ENCODE peak calls at places on chromosomes 11 and 22, in seven cellular contexts. J is H1, N is HepG2, M is SK-N-SH, X is GM12878, H is HCT116, L is K562. Y is an unnamed sample.

GRCh38 chr22:41991111-41991510 is 7.5 kb upstream of the WBP2NL start:
- DNase-seq in M (no peak), N (no peak), H (no peak), L (no peak), J (no peak), X (no peak), Y (no peak)

GRCh38 chr22:40560551-40560950 is 76.0 kb downstream of the MRTFA start:
- DNase-seq in X (no peak), H (no peak), L (peak), M (no peak), N (no peak), J (no peak), Y (no peak)

GRCh38 chr11:71153005-71153395 is 99.4 kb downstream of the SHANK2 start:
- DNase-seq in X (no peak), J (no peak), M (no peak), H (no peak), L (no peak), N (peak), Y (no peak)

GRCh38 chr22:48501231-48501750 is 1326.4 kb downstream of the BRD1 start:
- DNase-seq in L (no peak), H (no peak), X (no peak), M (no peak), N (no peak), J (no peak), Y (no peak)

GRCh38 chr11:87030458-87031054 is 7.2 kb upstream of the TMEM135 start:
- DNase-seq in M (no peak), N (peak), J (no peak), H (no peak), X (no peak), L (no peak), Y (no peak)

GRCh38 chr11:91904792-91905785 is 319.5 kb upstream of the FAT3 start:
- DNase-seq in H (no peak), N (no peak), M (no peak), J (no peak), L (peak), X (no peak), Y (no peak)

GRCh38 chr11:61685611-61685955 is 5.4 kb downstream of the DAGLA start:
- DNase-seq in N (no peak), H (no peak), M (no peak), L (no peak), J (no peak), X (no peak), Y (no peak)

GRCh38 chr11:79393362-79394043 is 47.3 kb downstream of the TENM4 start:
- DNase-seq in L (no peak), N (no peak), M (peak), X (no peak), J (peak), H (no peak), Y (no peak)

GRCh38 chr11:326842-327580 is 6.4 kb upstream of the IFITM3 start:
- DNase-seq in J (no peak), N (peak), M (peak), L (peak), H (no peak), X (peak), Y (no peak)

GRCh38 chr11:12808519-12808918 is 134.3 kb downstream of the TEAD1 start:
- DNase-seq in J (no peak), M (no peak), L (no peak), H (no peak), N (no peak), X (no peak), Y (no peak)

GRCh38 chr11:34075178-34075820 is 23.8 kb downstream of the CAPRIN1 start:
- DNase-seq in N (no peak), X (no peak), J (no peak), L (no peak), H (peak), M (no peak), Y (no peak)

GRCh38 chr11:130212431-130212961 is 52.9 kb downstream of the ST14 start:
- DNase-seq in L (no peak), X (no peak), N (no peak), J (peak), M (peak), H (no peak), Y (no peak)

GRCh38 chr22:44392446-44392921 is 79.7 kb upstream of the SHISAL1 start:
- DNase-seq in H (no peak), M (no peak), N (no peak), J (peak), L (no peak), X (no peak), Y (no peak)

GRCh38 chr11:92317222-92317621 is 92.6 kb downstream of the FAT3 start:
- DNase-seq in J (no peak), L (no peak), X (no peak), H (no peak), M (no peak), N (no peak), Y (no peak)

GRCh38 chr11:10301656-10302293 is 3.1 kb upstream of the ADM start:
- DNase-seq in J (no peak), N (no peak), L (no peak), H (no peak), M (no peak), X (no peak), Y (no peak)

GRCh38 chr22:48254311-48254873 is 1491.9 kb downstream of the TBC1D22A start:
- DNase-seq in N (no peak), J (no peak), L (no peak), M (no peak), X (no peak), H (no peak), Y (no peak)

GRCh38 chr11:65125197-65126056 is 3.3 kb downstream of the MRPL49 start:
- DNase-seq in M (no peak), H (no peak), X (no peak), J (no peak), N (no peak), L (peak), Y (no peak)

GRCh38 chr11:73334244-73335203 is 26.4 kb downstream of the ARHGEF17 start:
- DNase-seq in M (peak), J (no peak), N (peak), X (no peak), H (peak), L (peak), Y (no peak)

GRCh38 chr11:64887757-64888405 is 9.5 kb upstream of the EHD1 start:
- DNase-seq in H (peak), N (peak), L (peak), J (peak), M (peak), X (no peak), Y (no peak)

GRCh38 chr11:110565690-110566336 is 136.1 kb downstream of the FDX1 start:
- DNase-seq in N (no peak), L (no peak), M (no peak), X (no peak), H (no peak), J (no peak), Y (no peak)

GRCh38 chr22:46405925-46406324 is 70.4 kb downstream of the TRMU start:
- DNase-seq in L (no peak), J (no peak), X (no peak), M (no peak), H (no peak), N (no peak), Y (no peak)

GRCh38 chr11:127055240-127055639 is 54.7 kb upstream of the KIRREL3 start:
- DNase-seq in H (no peak), J (no peak), M (no peak), L (no peak), X (no peak), N (no peak), Y (no peak)
- H3K27ac ChIP-seq in H (no peak), J (no peak), M (no peak), L (no peak), X (no peak), N (no peak), Y (no peak)

GRCh38 chr11:68229601-68230000 is 16.5 kb upstream of the KMT5B start:
- DNase-seq in L (no peak), M (no peak), X (no peak), N (no peak), H (no peak), J (no peak), Y (no peak)

GRCh38 chr11:68226421-68226820 is 13.3 kb upstream of the KMT5B start:
- DNase-seq in N (no peak), H (no peak), X (no peak), M (no peak), J (no peak), L (no peak), Y (no peak)

DNA sequence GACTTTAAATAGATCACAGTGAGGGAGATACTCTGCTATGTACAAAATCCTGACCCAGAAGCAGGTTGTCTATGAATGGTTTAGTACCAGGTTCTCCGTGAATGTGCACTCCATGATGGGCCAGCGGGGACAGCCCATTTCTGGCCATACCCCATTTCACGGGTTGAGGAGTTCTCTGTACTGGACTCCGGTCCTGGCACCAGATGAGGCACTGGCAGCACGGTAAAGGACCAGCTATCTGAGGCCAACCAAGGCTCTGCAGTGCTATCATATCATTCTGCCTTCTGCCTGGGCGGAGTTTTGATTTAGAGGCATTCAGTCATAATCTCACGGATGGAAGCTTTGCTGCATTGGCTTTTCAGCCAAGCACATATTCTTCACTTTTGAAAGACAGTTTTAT is 18.5 kb upstream of the KMT5B start:
- DNase-seq in X (no peak), N (no peak), L (no peak), M (no peak), H (no peak), J (no peak), Y (no peak)
- TF ChIP-seq SIN3A in X (no peak), N (no peak), L (no peak), M (no peak), H (no peak), J (no peak), Y (no peak)

GRCh38 chr11:118922745-118923627 is 2.7 kb downstream of the BCL9L start:
- DNase-seq in L (no peak), M (peak), X (no peak), J (peak), H (no peak), N (no peak), Y (no peak)
- H3K27ac ChIP-seq in L (no peak), M (peak), X (no peak), J (no peak), H (peak), N (peak), Y (peak)

DNA sequence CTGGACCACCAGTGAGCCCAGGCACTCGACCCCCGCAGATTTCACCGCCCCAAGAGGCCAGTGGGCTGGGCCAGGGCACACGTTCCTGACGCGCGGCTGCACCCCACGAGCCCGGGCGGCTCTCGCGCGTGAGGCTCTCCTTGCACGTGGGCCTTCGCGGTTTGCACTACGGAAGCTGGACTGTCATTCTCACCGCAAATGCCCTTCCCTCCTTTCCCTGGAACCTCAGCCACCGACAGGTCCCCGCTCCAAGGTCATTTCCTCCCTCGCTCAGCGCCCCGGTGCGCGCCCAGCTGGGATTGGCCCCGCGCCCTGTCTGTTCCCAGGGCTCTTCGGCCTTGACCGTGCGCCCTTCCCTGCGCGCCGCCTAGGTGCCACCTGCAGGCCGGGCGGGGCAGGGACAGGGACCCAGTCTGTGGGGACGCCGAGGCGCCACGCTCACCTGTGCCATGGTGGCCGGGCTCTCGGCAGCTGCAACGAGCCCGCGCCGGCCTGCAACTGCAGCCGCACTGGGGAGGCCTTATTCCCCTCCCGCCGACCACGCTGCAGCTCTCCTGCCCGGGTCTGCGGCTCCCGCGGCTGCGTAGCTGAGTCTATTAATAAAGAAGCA is 2.1 kb upstream of the CPT1A start:
- DNase-seq in X (no peak), M (no peak), J (peak), N (peak), L (no peak), H (peak), Y (no peak)
- TF ChIP-seq SIN3A in X (no peak), M (no peak), J (no peak), N (no peak), L (no peak), H (no peak), Y (peak)